ENCODE peak calls at places on chromosomes 3 and 15, in seven cellular contexts. I, J, A, K, E, D and Q are unnamed samples. For H3K4me1, the result is how much of the 10 kb centered on the place peaks cover.

GRCh38 chr15:68781766-68782588 is 38.7 kb downstream of the ANP32A start:
- DNase-seq in K (no peak), E (peak), I (no peak), D (peak), A (peak), J (no peak), Q (no peak)

GRCh38 chr15:20341901-20342605 is 199.5 kb downstream of the GOLGA6L6 start:
- DNase-seq in J (peak), D (peak), E (peak), K (no peak), I (no peak), A (peak), Q (peak)

GRCh38 chr15:90512981-90513380 is 16.7 kb upstream of the CRTC3 start:
- DNase-seq in J (no peak), E (no peak), A (no peak), K (no peak), D (no peak), I (no peak), Q (no peak)

GRCh38 chr3:49803464-49804140 is 541 bp downstream of the INKA1 start:
- DNase-seq in K (peak), E (no peak), I (peak), A (no peak), D (peak), J (no peak), Q (no peak)

GRCh38 chr3:108804956-108805355 is 17.6 kb upstream of the TRAT1 start:
- DNase-seq in K (no peak), A (no peak), J (no peak), E (no peak), D (no peak), I (no peak), Q (no peak)

GRCh38 chr3:99674086-99674789 is 35.8 kb downstream of the COL8A1 start:
- DNase-seq in A (no peak), E (no peak), J (no peak), I (peak), K (no peak), D (no peak), Q (no peak)

GRCh38 chr15:68204776-68205557 is at the start of gene CALML4:
- DNase-seq in A (peak), J (no peak), D (peak), E (peak), K (no peak), I (peak), Q (peak)

GRCh38 chr3:100289339-100289738 is 28.5 kb downstream of the TBC1D23 start:
- DNase-seq in E (no peak), K (no peak), D (no peak), I (peak), A (no peak), J (no peak), Q (no peak)

GRCh38 chr3:170726976-170727661 is 141.2 kb upstream of the SLC7A14 start:
- DNase-seq in I (peak), K (no peak), E (no peak), J (no peak), A (no peak), D (no peak), Q (no peak)

GRCh38 chr3:50203113-50203852 is 1.8 kb upstream of the SLC38A3 start:
- DNase-seq in E (no peak), I (no peak), D (no peak), A (no peak), J (no peak), K (no peak), Q (peak)

GRCh38 chr3:45992820-45993219 is 2.8 kb downstream of the FYCO1 start:
- DNase-seq in E (no peak), J (no peak), D (no peak), I (peak), K (no peak), A (no peak), Q (no peak)

GRCh38 chr3:99373088-99373875 is 265.1 kb upstream of the COL8A1 start:
- DNase-seq in A (no peak), D (no peak), K (no peak), I (no peak), J (no peak), E (no peak), Q (no peak)

GRCh38 chr15:56428821-56429458 is 36.0 kb downstream of the MNS1 start:
- DNase-seq in I (peak), J (no peak), E (no peak), D (no peak), A (no peak), K (no peak), Q (no peak)

GRCh38 chr15:100908466-100908865 is 10.7 kb upstream of the LRRK1 start:
- DNase-seq in J (no peak), D (no peak), I (no peak), K (no peak), A (no peak), E (no peak), Q (no peak)

GRCh38 chr3:85801955-85802354 is 843.2 kb downstream of the CADM2 start:
- DNase-seq in K (peak), I (no peak), E (no peak), J (no peak), A (no peak), D (no peak), Q (no peak)

GRCh38 chr15:91222052-91222451 is 122.0 kb downstream of the SV2B start:
- DNase-seq in I (no peak), J (no peak), E (no peak), K (no peak), D (no peak), A (no peak), Q (no peak)

GRCh38 chr3:123792473-123793201 is 91.5 kb downstream of the MYLK start:
- DNase-seq in I (peak), J (peak), E (no peak), D (no peak), K (no peak), A (no peak), Q (no peak)

GRCh38 chr15:98853161-98853560 is 154.4 kb downstream of the PGPEP1L start:
- DNase-seq in I (peak), J (peak), E (peak), D (peak), A (peak), K (peak), Q (peak)

GRCh38 chr3:170553788-170554620 is 31.9 kb downstream of the SLC7A14 start:
- DNase-seq in I (peak), K (no peak), A (no peak), J (peak), D (no peak), E (no peak), Q (no peak)

GRCh38 chr3:150267288-150267687 is 140.8 kb upstream of the TSC22D2 start:
- DNase-seq in E (no peak), A (no peak), D (no peak), K (no peak), I (no peak), J (no peak), Q (no peak)

GRCh38 chr3:32276279-32276841 is 37.9 kb downstream of the CMTM8 start:
- DNase-seq in I (no peak), K (no peak), A (no peak), D (no peak), J (peak), E (no peak), Q (no peak)

GRCh38 chr3:132083583-132084372 is 49.0 kb upstream of the CPNE4 start:
- DNase-seq in K (peak), I (peak), A (no peak), D (no peak), E (no peak), J (no peak), Q (no peak)

GRCh38 chr15:66603301-66604179 is 37.7 kb upstream of the LCTL start:
- DNase-seq in E (peak), K (peak), J (no peak), D (peak), I (peak), A (peak), Q (peak)

GRCh38 chr3:11371758-11372157 is 99.6 kb downstream of the ATG7 start:
- DNase-seq in A (no peak), J (no peak), D (no peak), E (no peak), K (no peak), I (no peak), Q (no peak)

GRCh38 chr3:115401298-115401697 is 222.0 kb upstream of the GAP43 start:
- DNase-seq in K (no peak), E (no peak), J (no peak), I (peak), D (no peak), A (no peak), Q (no peak)

GRCh38 chr3:72663429-72663828 is 184.8 kb downstream of the SHQ1 start:
- DNase-seq in K (no peak), D (no peak), I (peak), J (no peak), A (no peak), E (no peak), Q (no peak)

GRCh38 chr3:89303721-89304120 is 196.3 kb downstream of the EPHA3 start:
- DNase-seq in E (no peak), A (no peak), D (no peak), I (peak), K (no peak), J (no peak), Q (no peak)

GRCh38 chr15:87722941-87723691 is 533.4 kb downstream of the NTRK3 start:
- DNase-seq in I (no peak), J (no peak), D (no peak), E (no peak), K (no peak), A (no peak), Q (no peak)

GRCh38 chr3:42262525-42262924 is 3.5 kb downstream of the CCK start:
- DNase-seq in A (no peak), J (no peak), D (no peak), I (peak), E (no peak), K (no peak), Q (no peak)

GRCh38 chr15:48930735-48931134 is 33.0 kb downstream of the SHC4 start:
- DNase-seq in D (no peak), E (no peak), J (no peak), K (no peak), I (no peak), A (no peak), Q (no peak)

GRCh38 chr3:126521122-126521891 is 2.6 kb upstream of the CHST13 start:
- DNase-seq in E (no peak), I (peak), A (peak), J (no peak), D (no peak), K (no peak), Q (no peak)

GRCh38 chr3:124553178-124553577 is 177.1 kb upstream of the UMPS start:
- DNase-seq in I (no peak), A (no peak), K (no peak), J (no peak), D (no peak), E (no peak), Q (no peak)

GRCh38 chr3:173584834-173585831 is 187.6 kb downstream of the NLGN1 start:
- DNase-seq in J (no peak), I (peak), E (peak), A (no peak), D (peak), K (peak), Q (peak)

GRCh38 chr3:183435701-183436100 is 7.3 kb upstream of the MCF2L2 start:
- DNase-seq in J (no peak), D (no peak), K (no peak), I (no peak), A (no peak), E (no peak), Q (no peak)

GRCh38 chr3:54567949-54568348 is 359.9 kb downstream of the LRTM1 start:
- DNase-seq in I (no peak), K (no peak), E (no peak), D (no peak), J (peak), A (no peak), Q (no peak)

GRCh38 chr3:38022301-38022700 is 7.1 kb downstream of the PLCD1 start:
- DNase-seq in J (no peak), K (no peak), D (no peak), A (no peak), E (no peak), I (no peak), Q (no peak)

GRCh38 chr3:161474691-161475090 is 21.9 kb upstream of the OTOL1 start:
- DNase-seq in I (no peak), A (no peak), E (no peak), J (no peak), K (no peak), D (no peak), Q (no peak)

GRCh38 chr3:16048435-16049318 is 125.8 kb upstream of the GALNT15 start:
- DNase-seq in J (no peak), A (no peak), E (no peak), K (peak), D (no peak), I (peak), Q (no peak)

GRCh38 chr3:63976166-63976861 is 47.0 kb downstream of the PSMD6 start:
- DNase-seq in K (no peak), A (no peak), I (peak), D (no peak), J (no peak), E (no peak), Q (no peak)

GRCh38 chr3:63976862-63977180 is 46.5 kb downstream of the PSMD6 start:
- DNase-seq in K (no peak), I (no peak), A (no peak), D (no peak), E (no peak), J (no peak), Q (peak)

GRCh38 chr3:63979093-63979492 is 44.2 kb downstream of the PSMD6 start:
- DNase-seq in J (no peak), D (no peak), K (no peak), I (no peak), A (no peak), E (no peak), Q (no peak)

GRCh38 chr3:63980019-63980418 is 43.3 kb downstream of the PSMD6 start:
- DNase-seq in I (no peak), J (no peak), K (no peak), A (no peak), E (no peak), D (no peak), Q (no peak)

DNA sequence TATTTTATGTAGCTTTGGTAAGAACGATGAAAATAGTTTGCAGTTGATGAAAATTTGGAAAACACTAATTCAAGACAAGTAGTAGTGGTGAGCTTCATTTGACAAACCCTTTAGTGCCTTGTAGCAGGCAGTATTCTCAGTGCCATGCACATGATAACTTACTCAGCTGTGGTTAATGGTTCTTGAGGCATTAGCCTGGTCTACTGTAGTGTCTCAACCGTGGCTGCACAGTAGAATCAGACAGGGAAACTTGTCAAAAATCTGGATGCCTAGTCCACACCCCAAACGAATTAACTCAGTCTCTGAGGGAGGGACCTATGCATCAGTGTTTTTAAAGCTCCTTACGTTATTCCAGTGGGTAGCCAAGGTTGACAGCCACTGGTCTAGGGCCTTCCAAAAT is 45.4 kb downstream of the PSMD6 start:
- DNase-seq in J (no peak), K (no peak), I (peak), E (no peak), D (no peak), A (no peak), Q (no peak)
- H3K4me1 ChIP-seq in J (under half), K (under half), I (under half), E (half or more), D (under half), A (half or more), Q (half or more)

GRCh38 chr15:85591622-85592021 is 203.1 kb downstream of the KLHL25 start:
- DNase-seq in J (no peak), K (no peak), A (no peak), D (no peak), E (no peak), I (no peak), Q (no peak)
- H3K4me1 ChIP-seq in J (half or more), K (under half), A (half or more), D (under half), E (half or more), I (under half), Q (under half)

DNA sequence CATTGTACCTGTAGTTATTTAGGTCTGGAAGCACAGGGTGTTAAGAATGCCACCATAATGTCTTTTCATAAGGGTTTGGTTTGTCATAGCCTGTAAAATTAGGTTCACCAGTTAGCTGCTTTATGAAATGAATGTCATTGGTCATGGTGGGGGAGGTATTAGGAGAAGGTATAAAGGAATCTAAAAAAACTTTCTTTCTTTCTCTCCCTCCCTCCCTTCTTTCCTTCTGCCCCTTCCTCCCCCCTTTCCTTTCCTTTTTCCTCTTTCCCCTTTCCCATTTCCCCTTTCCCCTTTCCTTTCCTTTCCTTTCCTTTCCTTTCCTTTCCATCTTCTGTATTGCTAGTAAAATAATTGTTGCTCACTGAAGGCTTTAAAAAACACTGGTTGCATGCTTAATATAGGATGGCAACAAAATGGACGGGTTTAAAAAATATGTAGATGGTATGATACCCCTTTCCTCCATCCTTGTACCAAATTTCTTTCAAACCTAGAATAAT is 9.6 kb downstream of the ATP2C1 start:
- DNase-seq in D (no peak), E (no peak), J (no peak), A (no peak), I (no peak), K (no peak), Q (no peak)
- H3K4me1 ChIP-seq in D (under half), E (half or more), J (under half), A (under half), I (under half), K (under half), Q (under half)

DNA sequence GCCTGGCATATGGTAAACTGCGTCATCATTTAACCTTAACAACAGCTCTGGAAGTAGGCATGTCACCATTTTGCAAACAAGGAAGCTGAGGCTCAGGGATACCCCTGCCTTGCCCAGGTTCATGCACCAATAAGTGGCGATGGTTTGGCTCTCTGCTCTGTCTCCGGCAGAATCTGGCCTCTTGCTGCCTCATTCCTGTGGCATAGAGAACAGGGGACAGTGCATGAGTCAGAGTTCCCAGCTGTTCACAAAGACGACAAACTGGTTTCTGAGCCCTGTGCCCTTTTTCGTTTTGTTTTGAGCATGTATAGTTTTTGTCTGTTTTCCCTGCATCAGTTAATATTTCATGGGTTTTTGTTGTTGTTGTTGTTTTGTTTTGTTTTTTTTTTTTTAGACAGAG is 236.8 kb downstream of the OPA1 start:
- DNase-seq in K (no peak), E (no peak), D (no peak), J (no peak), I (peak), A (no peak), Q (peak)
- H3K4me1 ChIP-seq in K (under half), E (under half), D (under half), J (under half), I (under half), A (under half), Q (under half)

GRCh38 chr15:77778802-77779201 is 146.1 kb upstream of the LINGO1 start:
- DNase-seq in E (no peak), A (peak), K (no peak), D (no peak), J (no peak), I (no peak), Q (no peak)
- H3K4me1 ChIP-seq in E (under half), A (under half), K (under half), D (under half), J (under half), I (under half), Q (under half)

GRCh38 chr3:29919551-29919950 is 638.7 kb downstream of the RBMS3 start:
- DNase-seq in I (no peak), A (no peak), E (no peak), J (no peak), K (no peak), D (no peak), Q (no peak)

GRCh38 chr3:29912600-29913288 is 631.9 kb downstream of the RBMS3 start:
- DNase-seq in K (no peak), A (no peak), D (no peak), E (no peak), J (no peak), I (no peak), Q (no peak)

DNA sequence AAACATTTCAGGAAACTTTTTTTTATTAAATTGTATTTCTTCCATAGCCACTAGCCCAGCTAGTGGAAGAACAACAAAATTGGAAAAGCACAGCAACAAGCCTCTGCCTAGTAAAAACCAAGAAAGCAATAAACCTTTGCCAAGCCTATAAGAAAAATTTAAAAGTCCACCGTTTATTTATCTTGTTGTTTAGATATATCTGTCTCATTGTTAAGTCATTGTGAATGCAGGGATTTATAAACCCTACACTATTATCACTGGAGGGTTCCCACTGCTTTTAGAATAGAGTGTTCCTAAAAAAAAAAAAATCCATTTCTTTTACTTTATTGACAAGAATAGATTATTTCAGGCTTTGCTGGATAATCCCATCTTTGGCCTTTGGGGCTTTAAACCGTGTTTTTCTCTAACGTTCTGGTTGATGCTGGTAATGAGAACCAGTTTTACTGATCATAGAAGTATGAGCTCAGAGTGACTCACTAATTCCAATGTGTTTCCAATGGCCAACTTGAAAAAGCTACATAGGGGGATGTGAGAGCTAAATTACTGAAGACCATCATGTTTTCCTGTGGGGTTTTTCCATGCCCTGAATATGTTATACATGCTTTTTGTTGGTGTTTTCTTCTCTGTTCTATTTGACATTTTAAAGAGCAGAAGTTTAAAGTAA is 634.1 kb downstream of the RBMS3 start:
- DNase-seq in J (no peak), D (no peak), A (no peak), E (no peak), K (no peak), I (peak), Q (no peak)
- H3K4me1 ChIP-seq in J (under half), D (under half), A (under half), E (under half), K (under half), I (under half), Q (under half)

DNA sequence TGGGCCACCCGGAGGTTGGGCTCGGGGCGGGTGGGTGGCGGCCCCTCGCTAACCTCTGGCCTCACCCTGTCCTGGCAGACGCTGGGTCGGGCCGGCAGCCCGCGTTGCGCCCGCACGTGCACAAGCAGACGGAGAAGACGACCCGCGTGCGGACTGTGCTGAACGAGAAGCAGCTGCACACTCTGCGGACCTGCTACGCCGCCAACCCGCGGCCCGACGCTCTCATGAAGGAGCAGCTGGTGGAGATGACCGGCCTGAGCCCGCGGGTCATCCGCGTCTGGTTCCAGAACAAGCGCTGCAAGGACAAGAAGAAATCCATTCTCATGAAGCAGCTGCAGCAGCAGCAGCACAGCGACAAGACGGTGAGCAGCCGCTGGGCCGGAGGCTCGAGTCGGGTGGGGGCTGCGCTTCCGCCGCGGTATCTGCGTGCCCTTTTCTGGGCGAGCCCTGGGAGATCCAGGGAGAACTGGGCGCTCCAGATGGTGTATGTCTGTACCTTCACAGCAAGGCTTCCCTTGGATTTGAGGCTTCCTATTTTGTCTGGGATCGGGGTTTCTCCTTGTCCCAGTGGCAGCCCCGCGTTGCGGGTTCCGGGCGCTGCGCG is 3.7 kb downstream of the ISL2 start:
- DNase-seq in I (peak), K (no peak), E (no peak), D (peak), A (peak), J (no peak), Q (peak)
- H3K4me1 ChIP-seq in I (under half), K (under half), E (half or more), D (half or more), A (half or more), J (half or more), Q (under half)